ENCODE peak calls at places on chromosome 22, in four cellular contexts. K, B, G and Q are unnamed samples. For H3K4me1, the result is how much of the 10 kb centered on the place peaks cover.

GRCh38 chr22:17997456-17997855 is 26.9 kb downstream of the MICAL3 start:
- DNase-seq in K (no peak), B (no peak), G (no peak), Q (no peak)

GRCh38 chr22:33969052-33969451 is 48.8 kb upstream of the LARGE1 start:
- DNase-seq in K (no peak), B (no peak), G (no peak), Q (no peak)

GRCh38 chr22:49776891-49777290 is 50.8 kb downstream of the BRD1 start:
- DNase-seq in K (no peak), B (no peak), G (no peak), Q (no peak)

GRCh38 chr22:22878801-22879674 is 8.6 kb upstream of the IGLL5 start:
- DNase-seq in K (peak), B (no peak), G (no peak), Q (no peak)

GRCh38 chr22:20113551-20114310 is 2.2 kb upstream of the RANBP1 start:
- DNase-seq in K (no peak), B (peak), G (peak), Q (no peak)

GRCh38 chr22:27677895-27678458 is 123.6 kb downstream of the MN1 start:
- DNase-seq in K (no peak), B (no peak), G (peak), Q (no peak)

GRCh38 chr22:50071432-50072166 is 13.5 kb upstream of the TTLL8 start:
- DNase-seq in K (no peak), B (no peak), G (no peak), Q (no peak)

GRCh38 chr22:35380537-35381423 is at the start of gene HMOX1:
- DNase-seq in K (peak), B (peak), G (peak), Q (no peak)

GRCh38 chr22:26674211-26675190 is 17.1 kb downstream of the MIAT start:
- DNase-seq in K (no peak), B (no peak), G (peak), Q (no peak)

GRCh38 chr22:30733081-30733680 is 38.5 kb downstream of the OSBP2 start:
- DNase-seq in K (no peak), B (no peak), G (no peak), Q (no peak)

GRCh38 chr22:33811208-33811607 is 109.1 kb downstream of the LARGE1 start:
- DNase-seq in K (no peak), B (no peak), G (no peak), Q (no peak)

GRCh38 chr22:42500836-42501179 is 18.8 kb downstream of the RRP7A start:
- DNase-seq in K (no peak), B (no peak), G (peak), Q (no peak)

GRCh38 chr22:45868586-45869443 is 108.1 kb downstream of the WNT7B start:
- DNase-seq in K (peak), B (no peak), G (peak), Q (no peak)

GRCh38 chr22:35930933-35931332 is 97.7 kb downstream of the RBFOX2 start:
- DNase-seq in K (no peak), B (no peak), G (no peak), Q (no peak)

GRCh38 chr22:23256986-23257888 is 76.9 kb downstream of the BCR start:
- DNase-seq in K (peak), B (no peak), G (no peak), Q (no peak)

GRCh38 chr22:46062232-46062615 is 85.3 kb upstream of the WNT7B start:
- DNase-seq in K (no peak), B (peak), G (no peak), Q (no peak)

GRCh38 chr22:36369922-36370781 is 17.6 kb downstream of the MYH9 start:
- DNase-seq in K (no peak), B (peak), G (peak), Q (no peak)

DNA sequence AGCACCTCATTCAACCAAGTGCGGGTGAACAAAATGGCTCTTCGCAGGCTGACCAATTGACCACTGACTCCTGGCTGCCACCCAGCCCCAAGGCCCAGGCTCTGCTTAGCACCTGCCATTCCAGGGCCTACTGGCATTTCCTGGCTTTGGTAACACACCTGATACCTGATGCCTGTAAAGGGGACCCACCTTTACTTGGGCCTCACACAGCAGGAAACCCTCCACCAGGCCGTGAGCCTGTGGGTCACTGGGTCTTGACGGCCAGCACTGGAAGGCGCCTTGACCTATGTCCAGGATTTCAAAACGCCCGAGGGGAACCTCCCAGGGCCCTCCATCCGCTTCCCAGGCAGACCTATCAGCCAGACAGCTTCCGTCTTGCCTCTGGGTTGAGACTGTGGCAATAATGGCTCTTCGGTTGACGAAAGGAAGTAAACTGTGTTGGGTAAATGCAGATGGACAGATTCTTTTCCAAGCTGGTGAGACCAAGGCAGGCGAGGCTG is 16.8 kb upstream of the TMEM184B start:
- DNase-seq in K (no peak), B (no peak), G (no peak), Q (no peak)
- H3K27ac ChIP-seq in K (peak), B (no peak), G (peak), Q (no peak)

DNA sequence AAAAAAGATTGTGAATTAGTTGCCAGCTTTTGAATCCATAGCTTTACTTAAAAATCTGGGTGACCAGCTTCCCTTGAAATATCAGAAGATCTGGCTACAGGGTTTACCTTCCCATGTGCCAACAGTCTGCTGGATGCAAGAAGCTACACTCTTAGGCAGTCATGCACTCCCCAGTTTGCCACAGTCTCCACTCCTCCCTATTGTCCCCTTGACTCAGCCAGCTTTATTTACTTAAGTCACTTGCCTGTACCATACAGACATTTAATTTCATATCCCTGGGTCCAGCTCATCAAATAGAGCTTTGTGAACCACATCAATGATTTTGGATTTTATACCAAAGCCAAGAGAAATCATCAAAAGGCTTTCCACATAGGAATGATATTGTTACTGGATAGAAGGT is 12.2 kb downstream of the MCHR1 start:
- DNase-seq in K (no peak), B (no peak), G (no peak), Q (no peak)
- H3K4me1 ChIP-seq in K (under half), B (under half), G (under half), Q (under half)

GRCh38 chr22:48712558-48712957 is 1115.1 kb downstream of the BRD1 start:
- DNase-seq in K (no peak), B (no peak), G (peak), Q (no peak)
- H3K27ac ChIP-seq in K (no peak), B (no peak), G (no peak), Q (no peak)

GRCh38 chr22:48098243-48098935 is 1335.9 kb downstream of the TBC1D22A start:
- DNase-seq in K (no peak), B (peak), G (no peak), Q (no peak)

GRCh38 chr22:48098936-48099245 is 1336.4 kb downstream of the TBC1D22A start:
- DNase-seq in K (peak), B (no peak), G (peak), Q (no peak)

GRCh38 chr22:48100685-48101417 is 1338.4 kb downstream of the TBC1D22A start:
- DNase-seq in K (peak), B (no peak), G (no peak), Q (no peak)

GRCh38 chr22:48099251-48099650 is 1336.8 kb downstream of the TBC1D22A start:
- DNase-seq in K (peak), B (no peak), G (peak), Q (no peak)

GRCh38 chr22:48099671-48100070 is 1337.2 kb downstream of the TBC1D22A start:
- DNase-seq in K (peak), B (no peak), G (no peak), Q (no peak)
- H3K4me1 ChIP-seq in K (under half), B (under half), G (under half), Q (under half)